ENCODE peak calls at places on chromosomes 12 and 14, in six cellular contexts. G, L, K, U, E and I are unnamed samples.

GRCh38 chr14:61621444-61621843 is 73.9 kb upstream of the HIF1A start:
- DNase-seq in G (no peak), U (no peak), E (no peak), L (no peak), K (no peak), I (no peak)

GRCh38 chr12:46470975-46471374 is 98.4 kb upstream of the SLC38A2 start:
- DNase-seq in U (peak; percentile 86), L (no peak), G (no peak), K (peak; percentile 67), E (no peak), I (peak; percentile 80)

GRCh38 chr12:69059465-69060457 is 126.8 kb upstream of the CPM start:
- DNase-seq in U (peak; percentile 86), G (no peak), L (no peak), K (peak; percentile 96), E (no peak), I (peak; percentile 64)

GRCh38 chr12:78951746-78952532 is 87.4 kb downstream of the SYT1 start:
- DNase-seq in E (no peak), K (no peak), L (no peak), U (no peak), G (no peak), I (no peak)

GRCh38 chr12:116933512-116934246 is 22.9 kb downstream of the FBXW8 start:
- DNase-seq in G (no peak), L (no peak), U (no peak), K (no peak), E (no peak), I (no peak)

GRCh38 chr12:62256408-62257079 is 3.7 kb upstream of the USP15 start:
- DNase-seq in L (no peak), K (peak; percentile 36), G (no peak), U (no peak), E (no peak), I (no peak)

GRCh38 chr12:80213871-80214270 is 114.5 kb downstream of the OTOGL start:
- DNase-seq in E (no peak), L (no peak), K (no peak), U (no peak), G (no peak), I (no peak)

GRCh38 chr14:58541623-58542022 is 96.1 kb upstream of the DACT1 start:
- DNase-seq in G (no peak), L (no peak), E (no peak), U (no peak), K (no peak), I (no peak)

GRCh38 chr12:11793896-11794295 is 144.4 kb downstream of the ETV6 start:
- DNase-seq in L (peak; percentile 46), G (peak; percentile 76), K (peak; percentile 54), U (no peak), E (no peak), I (no peak)

GRCh38 chr12:46524778-46525177 is 152.2 kb upstream of the SLC38A2 start:
- DNase-seq in U (no peak), K (peak; percentile 92), G (peak; percentile 92), E (peak; percentile 88), L (peak; percentile 92), I (peak; percentile 35)

GRCh38 chr12:3990356-3990975 is 117.3 kb upstream of the PARP11 start:
- DNase-seq in K (no peak), U (no peak), E (no peak), L (no peak), G (no peak), I (no peak)

GRCh38 chr14:92040431-92041040 is 677 bp upstream of the TRIP11 start:
- DNase-seq in L (no peak), G (peak; percentile 12), E (no peak), K (peak; percentile 61), U (peak; percentile 12), I (no peak)

GRCh38 chr12:52280796-52281560 is 6.5 kb downstream of the KRT86 start:
- DNase-seq in L (peak; percentile 67), K (peak; percentile 97), U (peak; percentile 90), E (peak; percentile 90), G (no peak), I (peak; percentile 97)

GRCh38 chr12:32265461-32265860 is 133.9 kb upstream of the FGD4 start:
- DNase-seq in L (no peak), K (no peak), E (no peak), U (no peak), G (no peak), I (no peak)

DNA sequence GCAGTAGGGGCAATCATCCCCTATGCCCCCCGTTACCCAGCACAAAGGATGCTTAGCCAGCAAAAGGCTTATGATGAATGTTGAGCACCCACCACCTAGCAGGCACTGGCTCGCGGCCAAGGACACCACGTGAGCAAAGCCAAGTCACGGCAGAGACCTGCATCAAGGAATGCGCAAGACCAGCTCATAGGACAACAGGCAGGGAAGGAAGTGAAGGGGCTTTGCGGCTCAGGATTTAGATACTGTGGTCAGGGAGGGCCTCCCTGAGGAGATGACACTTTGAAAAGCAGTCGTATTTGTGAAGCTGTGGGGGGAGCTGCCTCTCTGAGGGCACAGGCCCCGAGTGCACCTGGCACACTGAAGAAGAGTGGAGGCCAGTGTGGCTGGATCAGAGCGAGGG is 32.8 kb downstream of the SH2B3 start:
- DNase-seq in G (no peak), E (no peak), K (peak; percentile 51), U (no peak), L (no peak), I (peak; percentile 67)
- H3K4me1 ChIP-seq in G (no peaks in the 10 kb centered on the region), E (peaks cover 73% of the 10 kb centered on the region), K (peaks cover 35% of the 10 kb centered on the region), U (peaks cover 23% of the 10 kb centered on the region), L (peaks cover 100% of the 10 kb centered on the region), I (peaks cover 43% of the 10 kb centered on the region)

GRCh38 chr12:19992311-19992710 is 376.0 kb upstream of the PDE3A start:
- DNase-seq in U (no peak), L (no peak), G (no peak), E (no peak), K (no peak), I (no peak)
- H3K27me3 ChIP-seq in U (no peaks in the 10 kb centered on the region), L (no peaks in the 10 kb centered on the region), G (no peaks in the 10 kb centered on the region), E (no peaks in the 10 kb centered on the region), K (no peaks in the 10 kb centered on the region), I (no peaks in the 10 kb centered on the region)

GRCh38 chr12:106239951-106240335 is 7.9 kb downstream of the CKAP4 start:
- DNase-seq in G (no peak), K (no peak), L (no peak), E (peak; percentile 56), U (no peak), I (no peak)

GRCh38 chr12:106235770-106236169 is 12.1 kb downstream of the CKAP4 start:
- DNase-seq in L (no peak), E (no peak), K (no peak), U (no peak), G (no peak), I (no peak)

GRCh38 chr12:106240821-106241220 is 7.0 kb downstream of the CKAP4 start:
- DNase-seq in E (peak; percentile 15), K (no peak), L (no peak), U (no peak), G (no peak), I (no peak)

GRCh38 chr12:106238146-106238545 is 9.7 kb downstream of the CKAP4 start:
- DNase-seq in U (no peak), L (peak; percentile 22), K (no peak), G (peak; percentile 76), E (peak; percentile 26), I (no peak)

GRCh38 chr12:106239241-106239950 is 8.4 kb downstream of the CKAP4 start:
- DNase-seq in L (no peak), U (no peak), K (no peak), E (peak; percentile 72), G (no peak), I (no peak)
- H3K4me1 ChIP-seq in L (peaks cover 41% of the 10 kb centered on the region), U (no peaks in the 10 kb centered on the region), K (peaks cover 7% of the 10 kb centered on the region), E (peaks cover 23% of the 10 kb centered on the region), G (peaks cover 14% of the 10 kb centered on the region), I (peaks cover 5% of the 10 kb centered on the region)

GRCh38 chr12:132602578-132603239 is 7.7 kb downstream of the LRCOL1 start:
- DNase-seq in G (no peak), K (no peak), U (no peak), E (no peak), L (no peak), I (no peak)
- H3K27me3 ChIP-seq in G (peaks cover 47% of the 10 kb centered on the region), K (peaks cover 30% of the 10 kb centered on the region), U (no peaks in the 10 kb centered on the region), E (peaks cover 65% of the 10 kb centered on the region), L (peaks cover 29% of the 10 kb centered on the region), I (peaks cover 16% of the 10 kb centered on the region)

DNA sequence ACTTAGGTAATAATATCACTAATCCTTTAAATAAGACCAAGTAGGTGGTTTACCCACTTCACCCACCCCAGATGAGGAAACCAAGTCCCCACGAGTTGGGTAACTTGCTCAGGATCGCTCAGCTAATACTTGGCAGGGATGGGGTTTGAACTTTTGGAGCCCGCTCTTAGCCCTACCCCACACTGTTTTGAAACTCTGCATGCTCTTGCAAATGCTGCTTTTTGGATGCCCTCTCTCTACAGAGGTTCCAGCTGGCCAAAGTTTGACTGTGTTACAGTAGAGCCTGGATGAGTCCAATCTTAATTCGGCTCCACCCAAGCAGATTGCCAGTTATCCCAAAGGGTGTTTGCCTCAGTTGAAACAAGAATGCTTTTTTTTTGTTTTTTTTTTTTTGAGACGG is 6.8 kb downstream of the PLEKHG3 start:
- DNase-seq in L (no peak), E (no peak), U (no peak), K (no peak), G (no peak), I (no peak)
- H3K4me1 ChIP-seq in L (peaks cover 60% of the 10 kb centered on the region), E (peaks cover 72% of the 10 kb centered on the region), U (peaks cover 55% of the 10 kb centered on the region), K (peaks cover 4% of the 10 kb centered on the region), G (peaks cover 50% of the 10 kb centered on the region), I (peaks cover 56% of the 10 kb centered on the region)

GRCh38 chr12:54015210-54015931 is 6.6 kb downstream of the HOXC8 start:
- DNase-seq in E (no peak), K (no peak), U (no peak), L (no peak), G (no peak), I (no peak)
- H3K27me3 ChIP-seq in E (peaks cover 17% of the 10 kb centered on the region), K (peaks cover 89% of the 10 kb centered on the region), U (no peaks in the 10 kb centered on the region), L (peaks cover 90% of the 10 kb centered on the region), G (peaks cover 100% of the 10 kb centered on the region), I (no peaks in the 10 kb centered on the region)

GRCh38 chr14:101825797-101826196 is 64.3 kb downstream of the PPP2R5C start:
- DNase-seq in G (no peak), E (no peak), U (no peak), L (no peak), K (no peak), I (no peak)

GRCh38 chr14:101826359-101826758 is 64.8 kb downstream of the PPP2R5C start:
- DNase-seq in K (no peak), E (no peak), G (no peak), L (no peak), U (no peak), I (no peak)

GRCh38 chr14:101824339-101824727 is 62.8 kb downstream of the PPP2R5C start:
- DNase-seq in E (no peak), K (no peak), L (no peak), U (no peak), G (no peak), I (no peak)

GRCh38 chr14:101828038-101828437 is 66.5 kb downstream of the PPP2R5C start:
- DNase-seq in U (no peak), L (no peak), G (no peak), K (peak; percentile 48), E (no peak), I (no peak)

DNA sequence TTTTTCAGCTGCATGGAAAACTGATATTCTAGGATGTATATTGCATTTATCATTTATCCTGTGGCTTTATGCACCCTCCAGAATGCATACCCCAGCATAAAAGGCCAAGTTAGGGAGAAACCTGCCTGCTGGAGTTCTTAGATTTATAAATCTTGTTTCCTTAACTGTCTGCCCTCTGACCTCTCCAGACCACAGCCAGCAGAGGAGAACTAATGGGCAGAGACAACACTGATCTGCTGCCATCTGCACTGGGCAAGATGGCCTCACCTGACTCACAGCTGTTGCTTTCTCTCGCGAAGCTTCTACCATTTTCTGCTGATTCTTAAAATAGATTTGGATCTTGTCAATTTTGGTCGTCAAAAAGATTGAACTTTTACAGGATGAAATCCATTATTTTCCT is 65.8 kb downstream of the PPP2R5C start:
- DNase-seq in G (no peak), L (no peak), U (no peak), K (no peak), E (no peak), I (no peak)
- H3K4me1 ChIP-seq in G (peaks cover 3% of the 10 kb centered on the region), L (peaks cover 84% of the 10 kb centered on the region), U (no peaks in the 10 kb centered on the region), K (peaks cover 18% of the 10 kb centered on the region), E (peaks cover 37% of the 10 kb centered on the region), I (no peaks in the 10 kb centered on the region)

GRCh38 chr14:101184104-101184455 is 280.6 kb upstream of the RTL1 start:
- DNase-seq in K (no peak), L (no peak), G (no peak), E (peak; percentile 63), U (no peak), I (no peak)
- H3K27me3 ChIP-seq in K (peaks cover 17% of the 10 kb centered on the region), L (peaks cover 4% of the 10 kb centered on the region), G (no peaks in the 10 kb centered on the region), E (peaks cover 28% of the 10 kb centered on the region), U (no peaks in the 10 kb centered on the region), I (no peaks in the 10 kb centered on the region)